ENCODE peak calls at places on chromosomes 16 and 17, in nine cellular contexts. W is AG04449; Y is AG08395; Q is lower leg skin; V is adrenal gland; R is osteocyte; N is activated naive CD8-positive, alpha-beta T cell treated with anti-CD3 and anti-CD28 coated beads, Interleukin-2, amount 50 U/mL, for 24 hours; J is HCT116; K is stimulated activated CD8-positive, alpha-beta memory T cell treated with anti-CD3 and anti-CD28 coated beads, Interleukin-7, amount 100 ng/mL, for 1 hour. D is an unnamed sample.

GRCh38 chr17:41467546-41467945 is 360 bp upstream of the KRT32 start:
- DNase-seq in W (no peak), Y (no peak), Q (no peak), V (no peak), R (no peak), N (no peak), J (no peak), K (no peak), D (no peak)

GRCh38 chr17:21302711-21303425 is 18.4 kb downstream of the MAP2K3 start:
- DNase-seq in W (no peak), Y (no peak), Q (no peak), V (no peak), R (no peak), N (no peak), J (no peak), K (no peak), D (no peak)

GRCh38 chr16:71709231-71709781 is 15.2 kb downstream of the PHLPP2 start:
- DNase-seq in W (peak; percentile 24), Y (peak; percentile 60), Q (no peak), V (no peak), R (no peak), N (no peak), J (no peak), K (no peak), D (no peak)

GRCh38 chr16:19916064-19916463 is 31.4 kb upstream of the GPRC5B start:
- DNase-seq in W (no peak), Y (no peak), Q (no peak), V (no peak), R (peak; percentile 32), N (no peak), J (no peak), K (no peak), D (no peak)

GRCh38 chr17:10295728-10296343 is 77.0 kb downstream of the MYH13 start:
- DNase-seq in W (no peak), Y (peak; percentile 83), Q (no peak), V (peak; percentile 61), R (no peak), N (peak; percentile 39), J (peak; percentile 65), K (no peak), D (peak; percentile 50)

GRCh38 chr16:83586036-83586810 is 221.6 kb upstream of the HSBP1 start:
- DNase-seq in W (no peak), Y (no peak), Q (no peak), V (no peak), R (no peak), N (no peak), J (no peak), K (no peak), D (no peak)

GRCh38 chr16:58614860-58615259 is 14.8 kb downstream of the CNOT1 start:
- DNase-seq in W (no peak), Y (no peak), Q (no peak), V (no peak), R (no peak), N (no peak), J (no peak), K (no peak), D (no peak)

GRCh38 chr16:74939688-74940087 is 45.2 kb downstream of the WDR59 start:
- DNase-seq in W (no peak), Y (no peak), Q (no peak), V (no peak), R (no peak), N (no peak), J (no peak), K (no peak), D (no peak)

GRCh38 chr16:1014771-1015495 is 33.4 kb downstream of the SOX8 start:
- DNase-seq in W (no peak), Y (no peak), Q (no peak), V (no peak), R (no peak), N (no peak), J (no peak), K (no peak), D (peak; percentile 61)

GRCh38 chr17:66493283-66494019 is 191.0 kb downstream of the PRKCA start:
- DNase-seq in W (no peak), Y (peak; percentile 55), Q (no peak), V (no peak), R (no peak), N (no peak), J (no peak), K (no peak), D (no peak)

GRCh38 chr17:74763565-74764387 is 12.4 kb downstream of the NAT9 start:
- DNase-seq in W (no peak), Y (no peak), Q (no peak), V (peak; percentile 60), R (no peak), N (no peak), J (no peak), K (no peak), D (no peak)

GRCh38 chr17:50638851-50639767 is 4.4 kb downstream of the ABCC3 start:
- DNase-seq in W (peak; percentile 87), Y (peak; percentile 95), Q (peak; percentile 85), V (peak; percentile 100), R (peak; percentile 94), N (no peak), J (peak; percentile 99), K (no peak), D (peak; percentile 88)

GRCh38 chr17:62760059-62760887 is 47.8 kb downstream of the MARCHF10 start:
- DNase-seq in W (peak; percentile 36), Y (peak; percentile 57), Q (no peak), V (no peak), R (no peak), N (no peak), J (no peak), K (no peak), D (no peak)

GRCh38 chr17:28174352-28175046 is 132.0 kb downstream of the NLK start:
- DNase-seq in W (no peak), Y (no peak), Q (no peak), V (no peak), R (no peak), N (peak; percentile 10), J (no peak), K (no peak), D (no peak)

GRCh38 chr17:13346996-13347762 is 254.6 kb downstream of the HS3ST3A1 start:
- DNase-seq in W (peak; percentile 75), Y (peak; percentile 77), Q (no peak), V (peak; percentile 28), R (no peak), N (no peak), J (peak; percentile 87), K (no peak), D (no peak)

GRCh38 chr17:40496634-40497420 is 4.6 kb downstream of the TNS4 start:
- DNase-seq in W (no peak), Y (no peak), Q (no peak), V (no peak), R (no peak), N (no peak), J (no peak), K (no peak), D (no peak)

GRCh38 chr17:59827721-59828477 is 64.8 kb downstream of the TUBD1 start:
- DNase-seq in W (no peak), Y (no peak), Q (no peak), V (no peak), R (no peak), N (no peak), J (no peak), K (no peak), D (no peak)

GRCh38 chr17:73358668-73359067 is 46.9 kb upstream of the CDC42EP4 start:
- DNase-seq in W (no peak), Y (no peak), Q (no peak), V (no peak), R (no peak), N (no peak), J (no peak), K (no peak), D (peak; percentile 86)

GRCh38 chr17:50627782-50628601 is 6.7 kb upstream of the ABCC3 start:
- DNase-seq in W (no peak), Y (no peak), Q (no peak), V (no peak), R (no peak), N (no peak), J (no peak), K (no peak), D (no peak)

GRCh38 chr17:82242977-82243647 is 14.3 kb downstream of the SLC16A3 start:
- DNase-seq in W (peak; percentile 34), Y (peak; percentile 82), Q (no peak), V (peak; percentile 95), R (no peak), N (no peak), J (no peak), K (no peak), D (peak; percentile 89)

GRCh38 chr16:24118126-24118821 is 137.9 kb upstream of the CACNG3 start:
- DNase-seq in W (no peak), Y (no peak), Q (no peak), V (no peak), R (no peak), N (no peak), J (no peak), K (no peak), D (peak; percentile 34)

GRCh38 chr16:9027070-9027799 is 63.5 kb upstream of the USP7 start:
- DNase-seq in W (no peak), Y (no peak), Q (no peak), V (no peak), R (no peak), N (no peak), J (no peak), K (no peak), D (no peak)